ENCODE peak calls at places on chromosomes 11 and 22, in six cellular contexts. S is fibroblast of mammary gland, T is nucleus accumbens, R is HFFc6, W is posterior cingulate gyrus, V is cardiac muscle cell. A is an unnamed sample.

GRCh38 chr11:65745049-65745448 is 24.5 kb upstream of the RNASEH2C start:
- DNase-seq in V (no peak), T (no peak), S (no peak), W (no peak), R (no peak), A (no peak)

GRCh38 chr11:19777342-19778102 is 64.9 kb downstream of the NAV2 start:
- DNase-seq in T (no peak), W (no peak), V (peak), S (peak), R (peak), A (no peak)

GRCh38 chr11:64407221-64407620 is 48.3 kb downstream of the RPS6KA4 start:
- DNase-seq in S (no peak), T (no peak), R (no peak), V (no peak), W (no peak), A (no peak)

GRCh38 chr11:2681408-2682145 is 18.2 kb downstream of the KCNQ1OT1 start:
- DNase-seq in T (no peak), S (no peak), V (no peak), W (no peak), R (no peak), A (no peak)

GRCh38 chr11:9605742-9606141 is 32.3 kb downstream of the WEE1 start:
- DNase-seq in V (no peak), S (no peak), R (no peak), W (no peak), T (no peak), A (no peak)

GRCh38 chr22:29202231-29203192 is 3.2 kb upstream of the EMID1 start:
- DNase-seq in V (peak), W (no peak), T (no peak), S (peak), R (no peak), A (no peak)

GRCh38 chr22:26967282-26967681 is 309.9 kb downstream of the MIAT start:
- DNase-seq in S (no peak), V (no peak), R (no peak), W (no peak), T (no peak), A (no peak)

GRCh38 chr11:64834723-64835615 is 9.5 kb downstream of the CDC42BPG start:
- DNase-seq in R (no peak), W (no peak), T (no peak), S (no peak), V (peak), A (no peak)

GRCh38 chr11:46522682-46523281 is 71.0 kb downstream of the AMBRA1 start:
- DNase-seq in S (no peak), R (no peak), T (no peak), V (no peak), W (no peak), A (no peak)

GRCh38 chr11:86952933-86953637 is 2.1 kb downstream of the FZD4 start:
- DNase-seq in T (no peak), W (no peak), V (peak), R (no peak), S (peak), A (peak)

GRCh38 chr11:69799582-69799981 is 19.6 kb downstream of the FGF3 start:
- DNase-seq in V (peak), R (peak), T (no peak), W (no peak), S (peak), A (no peak)

GRCh38 chr11:36073411-36074203 is 129.7 kb downstream of the LDLRAD3 start:
- DNase-seq in W (peak), S (peak), R (peak), T (peak), V (peak), A (peak)

GRCh38 chr22:25120093-25120561 is 79.5 kb upstream of the CRYBB3 start:
- DNase-seq in R (no peak), S (no peak), T (no peak), W (no peak), V (peak), A (no peak)

GRCh38 chr11:64536396-64536935 is 54.6 kb upstream of the SLC22A12 start:
- DNase-seq in W (no peak), R (peak), T (no peak), S (peak), V (no peak), A (peak)

GRCh38 chr11:123472236-123472935 is 42.3 kb downstream of the GRAMD1B start:
- DNase-seq in R (no peak), W (no peak), S (no peak), V (no peak), T (no peak), A (no peak)

GRCh38 chr11:35525501-35526175 is at the start of gene PAMR1:
- DNase-seq in S (peak), V (peak), T (no peak), R (peak), W (no peak), A (peak)

GRCh38 chr11:77073328-77074001 is 6.7 kb downstream of the CAPN5 start:
- DNase-seq in W (peak), R (peak), V (peak), T (peak), S (peak), A (peak)

GRCh38 chr11:88484873-88485621 is 147.5 kb upstream of the CTSC start:
- DNase-seq in W (no peak), V (peak), R (peak), T (no peak), S (peak), A (peak)

A was measured in foreskin fibroblast.